ENCODE peak calls at places on chromosomes 6 and 20, in six cellular contexts. One of them, this sample, is unnamed.

GRCh38 chr6:142846883-142847287 is 98.1 kb downstream of the HIVEP2 start:
- DNase-seq in HepG2: peak; percentile 75
- DNase-seq in endothelial cell of umbilical vein: peak; percentile 91
- DNase-seq in K562: no peak
- DNase-seq in A549: no peak
- DNase-seq in GM12878: no peak
- DNase-seq in this sample: no peak

GRCh38 chr6:32967151-32968091 is 973 bp upstream of the BRD2 start:
- DNase-seq in HepG2: peak; percentile 87
- DNase-seq in endothelial cell of umbilical vein: peak; percentile 68
- DNase-seq in K562: peak; percentile 66
- DNase-seq in A549: no peak
- DNase-seq in GM12878: no peak
- DNase-seq in this sample: peak; percentile 87

GRCh38 chr6:92777146-92777740 is 642.1 kb downstream of the EPHA7 start:
- DNase-seq in HepG2: peak; percentile 12
- DNase-seq in endothelial cell of umbilical vein: peak; percentile 39
- DNase-seq in K562: no peak
- DNase-seq in A549: no peak
- DNase-seq in GM12878: no peak
- DNase-seq in this sample: peak; percentile 37

GRCh38 chr6:132007474-132008190 is 56.5 kb upstream of the CCN2 start:
- DNase-seq in HepG2: peak; percentile 42
- DNase-seq in endothelial cell of umbilical vein: no peak
- DNase-seq in K562: no peak
- DNase-seq in A549: no peak
- DNase-seq in GM12878: no peak
- DNase-seq in this sample: no peak

GRCh38 chr20:50333856-50334255 is 143.2 kb downstream of the CEBPB start:
- DNase-seq in HepG2: no peak
- DNase-seq in endothelial cell of umbilical vein: no peak
- DNase-seq in K562: no peak
- DNase-seq in A549: no peak
- DNase-seq in GM12878: no peak
- DNase-seq in this sample: no peak

GRCh38 chr6:138647006-138647405 is 126.6 kb upstream of the CCDC28A start:
- DNase-seq in HepG2: no peak
- DNase-seq in endothelial cell of umbilical vein: peak; percentile 59
- DNase-seq in K562: no peak
- DNase-seq in A549: no peak
- DNase-seq in GM12878: no peak
- DNase-seq in this sample: no peak

GRCh38 chr6:67888886-67889681 is 746.0 kb upstream of the ADGRB3 start:
- DNase-seq in HepG2: peak; percentile 3
- DNase-seq in endothelial cell of umbilical vein: no peak
- DNase-seq in K562: peak; percentile 85
- DNase-seq in A549: no peak
- DNase-seq in GM12878: no peak
- DNase-seq in this sample: peak; percentile 75

GRCh38 chr20:3862333-3862732 is 15.7 kb downstream of the MAVS start:
- DNase-seq in HepG2: no peak
- DNase-seq in endothelial cell of umbilical vein: no peak
- DNase-seq in K562: no peak
- DNase-seq in A549: no peak
- DNase-seq in GM12878: no peak
- DNase-seq in this sample: no peak

GRCh38 chr20:58577871-58578615 is 62.8 kb upstream of the APCDD1L start:
- DNase-seq in HepG2: no peak
- DNase-seq in endothelial cell of umbilical vein: no peak
- DNase-seq in K562: no peak
- DNase-seq in A549: no peak
- DNase-seq in GM12878: no peak
- DNase-seq in this sample: no peak

GRCh38 chr6:135030532-135031178 is 24.0 kb downstream of the HBS1L start:
- DNase-seq in HepG2: no peak
- DNase-seq in endothelial cell of umbilical vein: no peak
- DNase-seq in K562: no peak
- DNase-seq in A549: no peak
- DNase-seq in GM12878: no peak
- DNase-seq in this sample: no peak

GRCh38 chr6:169162968-169163903 is 90.4 kb downstream of the THBS2 start:
- DNase-seq in HepG2: peak; percentile 7
- DNase-seq in endothelial cell of umbilical vein: peak; percentile 53
- DNase-seq in K562: no peak
- DNase-seq in A549: peak; percentile 73
- DNase-seq in GM12878: no peak
- DNase-seq in this sample: peak; percentile 70

DNA sequence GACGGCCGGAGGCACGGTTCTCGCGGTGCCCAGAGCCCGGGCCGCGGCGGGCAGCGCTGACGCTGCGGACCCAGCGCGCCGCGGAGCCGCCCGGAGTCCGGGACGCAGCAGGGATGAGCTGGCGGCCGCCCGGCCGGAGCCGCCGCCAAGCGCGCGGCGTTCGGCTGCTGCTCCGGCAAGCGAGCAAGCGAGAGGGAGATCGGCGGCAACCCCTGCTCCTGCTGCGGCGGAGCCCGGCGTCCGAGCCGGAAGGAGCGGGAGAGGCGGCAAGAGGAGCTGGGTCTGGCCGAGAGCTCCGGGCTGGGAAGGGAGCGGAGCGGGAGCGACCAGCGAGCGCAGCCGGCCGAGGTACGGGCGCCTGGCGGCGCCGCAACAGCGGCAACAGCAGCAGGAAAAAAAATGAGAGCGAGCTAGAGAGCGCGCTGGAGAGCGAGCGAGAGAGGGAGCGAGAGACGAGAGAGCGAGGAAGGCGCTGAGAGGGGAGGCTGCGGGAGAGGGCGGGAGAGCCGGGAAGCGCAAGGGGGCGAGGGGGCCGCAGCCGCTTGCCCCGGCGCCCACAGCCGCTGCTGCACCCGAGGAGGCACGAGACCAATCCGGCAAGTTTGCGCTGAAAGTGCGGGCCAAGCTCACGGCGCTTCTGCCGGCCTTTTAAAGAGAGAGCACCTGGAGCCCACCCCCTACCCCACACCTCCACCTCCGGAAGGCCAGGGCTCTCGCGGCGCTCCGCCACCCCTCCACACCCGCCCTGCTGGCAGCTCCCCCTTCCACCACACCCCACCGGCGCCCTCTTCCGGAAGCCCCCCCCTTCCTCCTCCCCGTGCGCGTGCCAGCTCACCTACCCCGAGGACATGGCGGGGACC is 496 bp downstream of the GRM4 start:
- DNase-seq in HepG2: no peak
- DNase-seq in endothelial cell of umbilical vein: peak; percentile 25
- DNase-seq in K562: no peak
- DNase-seq in A549: no peak
- DNase-seq in GM12878: no peak
- DNase-seq in this sample: no peak
- H3K4me3 ChIP-seq in HepG2: no peak overlapping the region
- H3K4me3 ChIP-seq in endothelial cell of umbilical vein: no peak overlapping the region
- H3K4me3 ChIP-seq in K562: no peak overlapping the region
- H3K4me3 ChIP-seq in A549: peak overlapping the region; percentile 48
- H3K4me3 ChIP-seq in GM12878: no peak overlapping the region
- H3K4me3 ChIP-seq in this sample: no peak overlapping the region

GRCh38 chr6:125764105-125764671 is 14.8 kb downstream of the HEY2 start:
- DNase-seq in HepG2: no peak
- DNase-seq in endothelial cell of umbilical vein: no peak
- DNase-seq in K562: no peak
- DNase-seq in A549: no peak
- DNase-seq in GM12878: no peak
- DNase-seq in this sample: no peak
- TF ChIP-seq MYC in HepG2: no peak
- TF ChIP-seq MYC in endothelial cell of umbilical vein: no peak
- TF ChIP-seq MYC in K562: no peak
- TF ChIP-seq MYC in A549: no peak
- TF ChIP-seq MYC in GM12878: no peak
- TF ChIP-seq MYC in this sample: no peak

GRCh38 chr6:41161851-41162552 is 914 bp downstream of the TREM2 start:
- DNase-seq in HepG2: no peak
- DNase-seq in endothelial cell of umbilical vein: no peak
- DNase-seq in K562: no peak
- DNase-seq in A549: no peak
- DNase-seq in GM12878: no peak
- DNase-seq in this sample: peak; percentile 19
- TF ChIP-seq MAX in HepG2: no peak
- TF ChIP-seq MAX in endothelial cell of umbilical vein: no peak
- TF ChIP-seq MAX in K562: no peak
- TF ChIP-seq MAX in A549: no peak
- TF ChIP-seq MAX in GM12878: no peak
- TF ChIP-seq MAX in this sample: no peak

GRCh38 chr20:24769878-24770627 is 179.0 kb upstream of the CST7 start:
- DNase-seq in HepG2: no peak
- DNase-seq in endothelial cell of umbilical vein: no peak
- DNase-seq in K562: no peak
- DNase-seq in A549: no peak
- DNase-seq in GM12878: no peak
- DNase-seq in this sample: no peak

GRCh38 chr20:24766826-24767622 is 182.0 kb upstream of the CST7 start:
- DNase-seq in HepG2: no peak
- DNase-seq in endothelial cell of umbilical vein: no peak
- DNase-seq in K562: no peak
- DNase-seq in A549: no peak
- DNase-seq in GM12878: no peak
- DNase-seq in this sample: no peak

GRCh38 chr20:24768977-24769675 is 179.9 kb upstream of the CST7 start:
- DNase-seq in HepG2: no peak
- DNase-seq in endothelial cell of umbilical vein: no peak
- DNase-seq in K562: no peak
- DNase-seq in A549: no peak
- DNase-seq in GM12878: no peak
- DNase-seq in this sample: no peak

GRCh38 chr20:24767623-24768100 is 181.4 kb upstream of the CST7 start:
- DNase-seq in HepG2: no peak
- DNase-seq in endothelial cell of umbilical vein: no peak
- DNase-seq in K562: no peak
- DNase-seq in A549: no peak
- DNase-seq in GM12878: no peak
- DNase-seq in this sample: no peak

GRCh38 chr20:24768226-24768625 is 180.8 kb upstream of the CST7 start:
- DNase-seq in HepG2: no peak
- DNase-seq in endothelial cell of umbilical vein: no peak
- DNase-seq in K562: no peak
- DNase-seq in A549: no peak
- DNase-seq in GM12878: no peak
- DNase-seq in this sample: no peak
- H3K4me3 ChIP-seq in HepG2: no peak overlapping the region
- H3K4me3 ChIP-seq in endothelial cell of umbilical vein: no peak overlapping the region
- H3K4me3 ChIP-seq in K562: no peak overlapping the region
- H3K4me3 ChIP-seq in A549: no peak overlapping the region
- H3K4me3 ChIP-seq in GM12878: no peak overlapping the region
- H3K4me3 ChIP-seq in this sample: no peak overlapping the region

GRCh38 chr6:3913077-3913957 is 64.1 kb downstream of the FAM50B start:
- DNase-seq in HepG2: peak; percentile 99
- DNase-seq in endothelial cell of umbilical vein: peak; percentile 99
- DNase-seq in K562: peak; percentile 84
- DNase-seq in A549: peak; percentile 79
- DNase-seq in GM12878: no peak
- DNase-seq in this sample: no peak

GRCh38 chr6:3911614-3912336 is 62.6 kb downstream of the FAM50B start:
- DNase-seq in HepG2: peak; percentile 93
- DNase-seq in endothelial cell of umbilical vein: peak; percentile 91
- DNase-seq in K562: peak; percentile 81
- DNase-seq in A549: peak; percentile 50
- DNase-seq in GM12878: no peak
- DNase-seq in this sample: no peak

GRCh38 chr6:3912366-3913076 is 63.3 kb downstream of the FAM50B start:
- DNase-seq in HepG2: peak; percentile 30
- DNase-seq in endothelial cell of umbilical vein: peak; percentile 86
- DNase-seq in K562: no peak
- DNase-seq in A549: no peak
- DNase-seq in GM12878: no peak
- DNase-seq in this sample: no peak

GRCh38 chr6:3915076-3915791 is 66.1 kb downstream of the FAM50B start:
- DNase-seq in HepG2: no peak
- DNase-seq in endothelial cell of umbilical vein: no peak
- DNase-seq in K562: no peak
- DNase-seq in A549: no peak
- DNase-seq in GM12878: peak; percentile 24
- DNase-seq in this sample: no peak

DNA sequence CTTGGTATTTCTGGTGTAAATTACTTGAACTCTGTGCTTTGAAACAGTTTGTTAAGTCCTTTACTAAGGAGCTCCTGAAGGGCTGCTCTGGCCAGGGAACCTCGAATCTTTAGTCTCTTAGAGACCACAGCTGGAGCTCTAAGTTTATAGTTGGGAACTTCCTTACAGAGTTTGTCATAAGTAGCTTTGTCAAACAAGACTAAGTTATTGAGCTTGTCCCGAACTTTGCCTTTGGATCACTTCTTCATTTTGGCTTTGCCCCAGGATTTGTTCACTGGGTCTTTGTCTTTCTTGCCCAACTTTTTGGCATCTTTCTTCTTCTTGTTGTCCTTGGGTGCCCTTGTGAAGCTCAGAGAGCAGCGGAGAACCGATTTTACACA is 64.8 kb downstream of the FAM50B start:
- DNase-seq in HepG2: peak; percentile 39
- DNase-seq in endothelial cell of umbilical vein: no peak
- DNase-seq in K562: no peak
- DNase-seq in A549: no peak
- DNase-seq in GM12878: no peak
- DNase-seq in this sample: no peak
- TF ChIP-seq MYC in HepG2: no peak
- TF ChIP-seq MYC in endothelial cell of umbilical vein: no peak
- TF ChIP-seq MYC in K562: no peak
- TF ChIP-seq MYC in A549: no peak
- TF ChIP-seq MYC in GM12878: no peak
- TF ChIP-seq MYC in this sample: no peak